ENCODE peak calls at places on chromosomes 13 and 19, in five cellular contexts. D is IMR-90, H is mesenchymal stem cell, T is H9, L is neuronal stem cell. C is an unnamed sample. For H3K79me1, the result is how much of the 10 kb centered on the place peaks cover.

GRCh38 chr19:55391191-55391670 is 5.5 kb downstream of the RPL28 start:
- DNase-seq in D (no peak), T (no peak), H (no peak), L (no peak), C (no peak)

GRCh38 chr13:101916108-101916757 is 463.8 kb downstream of the ITGBL1 start:
- DNase-seq in H (peak), T (peak), L (peak), D (no peak), C (peak)

GRCh38 chr19:23222998-23223652 is 27.1 kb downstream of the ZNF724 start:
- DNase-seq in T (no peak), D (no peak), H (peak), L (no peak), C (peak)

GRCh38 chr13:49651775-49652690 is 23.7 kb downstream of the ARL11 start:
- DNase-seq in D (no peak), H (no peak), T (no peak), L (no peak), C (no peak)

GRCh38 chr19:31838163-31838798 is 489.0 kb upstream of the TSHZ3 start:
- DNase-seq in H (no peak), D (no peak), L (peak), T (no peak), C (no peak)

GRCh38 chr13:92901739-92902138 is 324.9 kb upstream of the GPC6 start:
- DNase-seq in L (no peak), D (no peak), T (no peak), H (no peak), C (no peak)

GRCh38 chr19:39813264-39813998 is 20.5 kb downstream of the DYRK1B start:
- DNase-seq in D (no peak), L (no peak), H (no peak), T (no peak), C (no peak)

GRCh38 chr19:41843371-41843770 is 1.1 kb downstream of the LYPD4 start:
- DNase-seq in H (no peak), L (no peak), T (no peak), D (no peak), C (no peak)

GRCh38 chr13:50082426-50083283 is 67.4 kb downstream of the KCNRG start:
- DNase-seq in D (peak), L (peak), H (peak), T (peak), C (peak)

GRCh38 chr13:33763021-33763420 is 54.9 kb upstream of the RFC3 start:
- DNase-seq in D (no peak), T (no peak), L (no peak), H (no peak), C (no peak)

GRCh38 chr13:75870397-75870801 is 234.3 kb downstream of the LMO7 start:
- DNase-seq in D (peak), T (no peak), L (peak), H (peak), C (no peak)

GRCh38 chr13:79282976-79283375 is 123.1 kb downstream of the RBM26 start:
- DNase-seq in D (no peak), L (no peak), T (no peak), H (no peak), C (no peak)

GRCh38 chr13:65530688-65531087 is 1699.4 kb downstream of the PCDH9 start:
- DNase-seq in L (no peak), D (no peak), H (peak), T (no peak), C (no peak)

GRCh38 chr19:1236566-1236965 is 1.2 kb downstream of the CBARP start:
- DNase-seq in D (no peak), L (no peak), T (no peak), H (no peak), C (no peak)

GRCh38 chr13:35140831-35141230 is 198.8 kb downstream of the NBEA start:
- DNase-seq in D (no peak), T (no peak), H (no peak), L (no peak), C (no peak)

GRCh38 chr19:39867952-39868351 is 21.8 kb upstream of the FBL start:
- DNase-seq in D (no peak), T (no peak), L (no peak), H (no peak), C (no peak)

GRCh38 chr19:46193678-46194077 is 35.9 kb upstream of the IGFL1 start:
- DNase-seq in T (no peak), H (peak), L (no peak), D (no peak), C (no peak)

GRCh38 chr13:28710161-28710560 is 8.6 kb downstream of the SLC46A3 start:
- DNase-seq in H (no peak), L (no peak), D (no peak), T (no peak), C (no peak)

GRCh38 chr13:82803341-82803740 is 1078.9 kb downstream of the SLITRK1 start:
- DNase-seq in H (no peak), D (no peak), L (no peak), T (no peak), C (no peak)

GRCh38 chr19:29098863-29099481 is 114.0 kb downstream of the UQCRFS1 start:
- DNase-seq in D (peak), L (no peak), H (no peak), T (no peak), C (no peak)

GRCh38 chr19:30587869-30588268 is 215.7 kb downstream of the ZNF536 start:
- DNase-seq in T (no peak), H (no peak), D (no peak), L (no peak), C (no peak)

GRCh38 chr19:5130371-5131030 is 161.6 kb downstream of the KDM4B start:
- DNase-seq in H (no peak), L (no peak), T (no peak), D (no peak), C (no peak)

GRCh38 chr19:9912551-9913236 is 23.6 kb downstream of the OLFM2 start:
- DNase-seq in D (no peak), T (no peak), L (no peak), H (no peak), C (no peak)

GRCh38 chr19:28502879-28503734 is 709.8 kb downstream of the UQCRFS1 start:
- DNase-seq in T (no peak), L (no peak), H (no peak), D (no peak), C (no peak)

GRCh38 chr19:8641221-8641907 is 10.9 kb downstream of the NFILZ start:
- DNase-seq in T (no peak), L (no peak), D (no peak), H (no peak), C (no peak)

GRCh38 chr13:41470187-41470586 is 12.8 kb downstream of the RGCC start:
- DNase-seq in L (no peak), H (no peak), D (no peak), T (no peak), C (no peak)

GRCh38 chr19:46610851-46611770 is 10.0 kb downstream of the CALM3 start:
- DNase-seq in L (no peak), D (peak), H (no peak), T (no peak), C (no peak)

GRCh38 chr19:16589917-16590316 is 17.7 kb upstream of the SLC35E1 start:
- DNase-seq in T (no peak), H (no peak), L (no peak), D (no peak), C (no peak)

GRCh38 chr19:16590876-16591802 is 18.9 kb upstream of the SLC35E1 start:
- DNase-seq in L (no peak), D (no peak), H (no peak), T (no peak), C (no peak)

GRCh38 chr19:16593181-16593580 is 21.0 kb upstream of the SLC35E1 start:
- DNase-seq in H (no peak), T (no peak), L (no peak), D (no peak), C (no peak)

GRCh38 chr19:16594131-16594586 is 21.9 kb upstream of the SLC35E1 start:
- DNase-seq in D (no peak), L (no peak), T (no peak), H (no peak), C (no peak)

GRCh38 chr19:16591803-16592556 is 19.8 kb upstream of the SLC35E1 start:
- DNase-seq in H (no peak), D (peak), T (no peak), L (no peak), C (no peak)
- H3K79me1 ChIP-seq in H (under half), D (half or more), T (under half), L (under half), C (half or more)

GRCh38 chr13:30863231-30863630 is 42.8 kb upstream of the MEDAG start:
- DNase-seq in D (no peak), T (peak), H (no peak), L (no peak), C (peak)
- H3K79me1 ChIP-seq in D (under half), T (under half), H (under half), L (under half), C (under half)

DNA sequence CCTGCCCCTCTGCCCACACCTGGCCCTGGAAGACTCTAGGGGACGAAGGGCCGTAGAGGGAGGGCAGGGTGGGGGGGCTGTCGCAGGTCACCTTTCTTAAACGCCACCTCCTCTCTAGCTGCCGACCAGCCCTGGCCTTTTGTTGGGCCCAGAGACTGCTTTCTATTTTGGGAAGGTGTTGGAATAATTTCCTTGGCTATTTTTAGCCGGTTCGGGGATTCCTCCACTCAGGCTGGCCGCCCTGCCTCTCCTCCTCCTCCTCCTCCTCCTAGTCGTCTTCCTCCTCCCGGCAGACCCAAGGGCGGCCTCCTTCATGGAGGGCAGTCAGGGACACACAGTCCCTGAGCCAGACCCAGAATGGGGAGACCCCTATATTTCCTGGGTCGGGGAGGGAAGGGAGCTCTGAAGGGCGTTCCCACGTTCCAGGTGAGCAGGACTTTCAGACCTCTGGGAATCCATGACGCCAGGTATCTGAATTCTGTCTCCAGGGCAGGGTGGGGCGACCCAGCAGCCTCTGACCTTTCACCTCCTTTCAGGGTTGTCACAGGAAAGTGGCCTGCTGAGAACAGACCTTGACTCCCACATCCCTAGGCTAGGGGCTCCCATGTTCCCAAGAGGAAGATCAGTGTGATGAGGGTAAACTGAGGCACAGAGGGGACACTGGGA is 19.9 kb downstream of the GADD45B start:
- DNase-seq in L (no peak), H (peak), D (no peak), T (no peak), C (no peak)
- H3K79me1 ChIP-seq in L (under half), H (under half), D (under half), T (under half), C (under half)

DNA sequence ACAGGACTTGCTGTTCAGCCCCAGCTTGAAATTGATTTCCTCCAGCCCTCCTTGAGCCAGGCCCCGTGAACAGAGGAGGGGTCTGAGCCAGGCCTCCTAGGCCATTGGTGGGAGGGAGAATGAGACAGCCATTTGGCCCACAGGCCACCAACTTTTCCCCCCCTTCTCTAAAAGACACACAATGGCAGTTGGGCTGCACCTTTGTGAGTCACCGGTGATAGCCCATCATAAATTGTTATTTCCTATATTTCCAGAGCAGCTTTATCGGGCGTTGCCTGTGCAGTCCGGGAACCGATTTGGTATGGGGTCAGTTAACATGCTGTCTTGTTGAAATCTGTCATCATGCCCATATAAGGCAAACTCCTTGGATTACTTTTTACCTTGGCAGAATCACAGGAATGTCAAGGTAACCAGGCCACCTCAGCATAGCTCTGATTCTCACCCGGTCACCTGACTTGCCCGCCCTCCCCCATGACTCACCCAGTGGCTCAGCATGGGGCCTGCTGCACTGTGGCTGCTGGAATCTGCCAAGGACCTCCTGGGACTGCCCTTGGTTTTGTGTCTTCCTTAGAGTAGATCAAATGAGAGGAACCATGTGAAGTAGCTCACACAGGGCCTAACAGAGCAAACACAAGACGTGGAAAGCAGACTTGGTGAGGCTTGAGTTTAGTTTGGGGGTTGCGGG is 36.1 kb downstream of the ACTN4 start:
- DNase-seq in L (no peak), H (peak), D (peak), T (peak), C (peak)
- H3K79me1 ChIP-seq in L (under half), H (under half), D (half or more), T (under half), C (under half)

DNA sequence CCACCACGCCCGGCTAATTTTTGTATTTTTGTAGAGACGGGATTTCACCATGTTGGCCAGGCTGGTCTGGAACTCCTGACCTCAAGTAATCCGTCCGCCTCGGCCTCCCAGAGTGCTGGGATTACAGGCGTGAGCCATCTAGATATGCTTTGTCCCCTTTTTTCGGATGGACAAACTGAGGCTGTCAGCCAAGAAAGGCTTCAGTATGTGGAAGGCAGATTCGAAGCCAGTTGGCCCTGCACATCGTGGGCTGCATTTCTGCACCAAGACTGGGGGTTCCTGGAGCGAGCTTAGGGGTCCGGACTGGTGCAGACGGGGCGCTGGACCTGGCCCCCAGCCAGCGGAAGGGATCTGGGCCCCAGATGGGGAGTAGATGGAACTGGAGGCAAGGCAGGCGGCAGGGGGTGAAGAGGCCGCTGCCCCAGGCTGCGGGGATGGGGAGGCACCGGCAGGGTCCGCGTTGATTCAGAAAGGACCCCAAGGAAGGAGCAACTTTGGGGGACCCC is 9.7 kb upstream of the JUND start:
- DNase-seq in L (no peak), T (no peak), H (no peak), D (no peak), C (no peak)
- H3K79me1 ChIP-seq in L (under half), T (under half), H (under half), D (under half), C (under half)

DNA sequence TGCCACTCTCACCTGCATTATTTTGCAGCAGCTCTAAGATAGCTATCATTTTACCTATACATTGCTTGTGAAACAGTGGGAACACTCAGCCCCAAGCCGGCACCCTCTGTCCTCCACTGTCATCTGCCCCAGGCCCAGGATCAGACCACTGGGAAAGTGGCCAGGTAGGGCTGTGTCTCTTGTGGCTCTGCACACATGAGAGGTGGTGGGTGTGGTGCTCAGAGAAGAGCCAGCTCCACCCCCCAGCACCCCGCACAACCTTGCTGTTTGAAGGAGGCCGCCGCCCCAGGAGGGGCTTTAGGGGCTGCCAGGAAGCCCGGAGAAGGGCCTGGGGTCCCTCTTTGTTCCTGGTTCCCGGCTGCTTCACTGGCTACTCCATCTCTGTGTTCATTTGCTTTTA is 26.6 kb downstream of the PPP1R37 start:
- DNase-seq in L (no peak), T (no peak), H (no peak), D (no peak), C (no peak)
- H3K79me1 ChIP-seq in L (under half), T (under half), H (half or more), D (half or more), C (under half)

GRCh38 chr13:108789476-108789875 is 160.1 kb downstream of the MYO16 start:
- DNase-seq in T (no peak), H (no peak), L (no peak), D (no peak), C (no peak)

GRCh38 chr13:108785844-108786243 is 156.4 kb downstream of the MYO16 start:
- DNase-seq in T (no peak), H (no peak), L (peak), D (no peak), C (no peak)

GRCh38 chr13:108786578-108787100 is 157.2 kb downstream of the MYO16 start:
- DNase-seq in L (no peak), T (no peak), H (no peak), D (no peak), C (no peak)

GRCh38 chr13:108787709-108788394 is 158.4 kb downstream of the MYO16 start:
- DNase-seq in H (no peak), T (no peak), L (no peak), D (no peak), C (no peak)
- H3K79me1 ChIP-seq in H (under half), T (under half), L (under half), D (under half), C (under half)

C was measured in mesendoderm.